ENCODE peak calls at places on chromosomes 11 and 22, in ten cellular contexts. One of them, this sample, is unnamed.

GRCh38 chr11:77592727-77593126 is 3.0 kb downstream of the AQP11 start:
- DNase-seq in H9: no peak
- DNase-seq in cardiac muscle cell: no peak
- DNase-seq in fibroblast of lung: no peak
- DNase-seq in endodermal cell: no peak
- DNase-seq in heart right ventricle: no peak
- DNase-seq in gastrocnemius medialis: no peak
- DNase-seq in H1: no peak
- DNase-seq in AG04450: no peak
- DNase-seq in sigmoid colon: no peak
- DNase-seq in this sample: no peak

GRCh38 chr11:8019671-8020597 is 32.8 kb downstream of the EIF3F start:
- DNase-seq in H9: peak; percentile 25
- DNase-seq in cardiac muscle cell: peak; percentile 50
- DNase-seq in fibroblast of lung: no peak
- DNase-seq in endodermal cell: peak; percentile 29
- DNase-seq in heart right ventricle: no peak
- DNase-seq in gastrocnemius medialis: no peak
- DNase-seq in H1: no peak
- DNase-seq in AG04450: no peak
- DNase-seq in sigmoid colon: no peak
- DNase-seq in this sample: no peak

GRCh38 chr22:26526165-26526564 is 13.9 kb upstream of the TFIP11 start:
- DNase-seq in H9: no peak
- DNase-seq in cardiac muscle cell: no peak
- DNase-seq in fibroblast of lung: no peak
- DNase-seq in endodermal cell: no peak
- DNase-seq in heart right ventricle: no peak
- DNase-seq in gastrocnemius medialis: no peak
- DNase-seq in H1: no peak
- DNase-seq in AG04450: no peak
- DNase-seq in sigmoid colon: no peak
- DNase-seq in this sample: no peak

GRCh38 chr11:118522571-118523072 is 4.7 kb upstream of the TTC36 start:
- DNase-seq in H9: peak; percentile 62
- DNase-seq in cardiac muscle cell: peak; percentile 62
- DNase-seq in fibroblast of lung: peak; percentile 28
- DNase-seq in endodermal cell: peak; percentile 80
- DNase-seq in heart right ventricle: no peak
- DNase-seq in gastrocnemius medialis: no peak
- DNase-seq in H1: no peak
- DNase-seq in AG04450: no peak
- DNase-seq in sigmoid colon: no peak
- DNase-seq in this sample: no peak

GRCh38 chr11:124310746-124311145 is 3.0 kb downstream of the OR8D1 start:
- DNase-seq in H9: no peak
- DNase-seq in cardiac muscle cell: peak; percentile 8
- DNase-seq in fibroblast of lung: no peak
- DNase-seq in endodermal cell: no peak
- DNase-seq in heart right ventricle: no peak
- DNase-seq in gastrocnemius medialis: no peak
- DNase-seq in H1: no peak
- DNase-seq in AG04450: no peak
- DNase-seq in sigmoid colon: no peak
- DNase-seq in this sample: no peak

GRCh38 chr22:37630839-37631435 is 8.5 kb upstream of the SH3BP1 start:
- DNase-seq in H9: no peak
- DNase-seq in cardiac muscle cell: peak; percentile 55
- DNase-seq in fibroblast of lung: no peak
- DNase-seq in endodermal cell: no peak
- DNase-seq in heart right ventricle: no peak
- DNase-seq in gastrocnemius medialis: no peak
- DNase-seq in H1: no peak
- DNase-seq in AG04450: no peak
- DNase-seq in sigmoid colon: peak; percentile 64
- DNase-seq in this sample: no peak

GRCh38 chr11:68122936-68123539 is 1.9 kb upstream of the CHKA start:
- DNase-seq in H9: peak; percentile 54
- DNase-seq in cardiac muscle cell: no peak
- DNase-seq in fibroblast of lung: no peak
- DNase-seq in endodermal cell: peak; percentile 71
- DNase-seq in heart right ventricle: no peak
- DNase-seq in gastrocnemius medialis: peak; percentile 38
- DNase-seq in H1: no peak
- DNase-seq in AG04450: no peak
- DNase-seq in sigmoid colon: no peak
- DNase-seq in this sample: no peak

GRCh38 chr11:99271527-99271926 is 250.8 kb downstream of the CNTN5 start:
- DNase-seq in H9: peak; percentile 52
- DNase-seq in cardiac muscle cell: no peak
- DNase-seq in fibroblast of lung: no peak
- DNase-seq in endodermal cell: peak; percentile 80
- DNase-seq in heart right ventricle: no peak
- DNase-seq in gastrocnemius medialis: no peak
- DNase-seq in H1: no peak
- DNase-seq in AG04450: no peak
- DNase-seq in sigmoid colon: no peak
- DNase-seq in this sample: no peak

GRCh38 chr11:94398101-94398500 is 3.1 kb downstream of the GPR83 start:
- DNase-seq in H9: no peak
- DNase-seq in cardiac muscle cell: no peak
- DNase-seq in fibroblast of lung: no peak
- DNase-seq in endodermal cell: no peak
- DNase-seq in heart right ventricle: no peak
- DNase-seq in gastrocnemius medialis: no peak
- DNase-seq in H1: no peak
- DNase-seq in AG04450: no peak
- DNase-seq in sigmoid colon: no peak
- DNase-seq in this sample: no peak
- H3K27me3 ChIP-seq in H9: peaks cover 23% of the 10 kb centered on the region
- H3K27me3 ChIP-seq in cardiac muscle cell: peaks cover 48% of the 10 kb centered on the region
- H3K27me3 ChIP-seq in fibroblast of lung: peaks cover 32% of the 10 kb centered on the region
- H3K27me3 ChIP-seq in endodermal cell: peaks cover 41% of the 10 kb centered on the region
- H3K27me3 ChIP-seq in heart right ventricle: no peaks in the 10 kb centered on the region
- H3K27me3 ChIP-seq in gastrocnemius medialis: peaks cover 29% of the 10 kb centered on the region
- H3K27me3 ChIP-seq in H1: peaks cover 32% of the 10 kb centered on the region
- H3K27me3 ChIP-seq in AG04450: peaks cover 51% of the 10 kb centered on the region
- H3K27me3 ChIP-seq in sigmoid colon: peaks cover 40% of the 10 kb centered on the region
- H3K27me3 ChIP-seq in this sample: peaks cover 45% of the 10 kb centered on the region

GRCh38 chr22:23828800-23829680 is 9.8 kb downstream of the DERL3 start:
- DNase-seq in H9: no peak
- DNase-seq in cardiac muscle cell: no peak
- DNase-seq in fibroblast of lung: no peak
- DNase-seq in endodermal cell: no peak
- DNase-seq in heart right ventricle: peak; percentile 54
- DNase-seq in gastrocnemius medialis: peak; percentile 98
- DNase-seq in H1: no peak
- DNase-seq in AG04450: no peak
- DNase-seq in sigmoid colon: peak; percentile 57
- DNase-seq in this sample: no peak

GRCh38 chr22:23825246-23825905 is 13.4 kb downstream of the DERL3 start:
- DNase-seq in H9: no peak
- DNase-seq in cardiac muscle cell: no peak
- DNase-seq in fibroblast of lung: no peak
- DNase-seq in endodermal cell: no peak
- DNase-seq in heart right ventricle: no peak
- DNase-seq in gastrocnemius medialis: no peak
- DNase-seq in H1: no peak
- DNase-seq in AG04450: no peak
- DNase-seq in sigmoid colon: peak; percentile 52
- DNase-seq in this sample: no peak

GRCh38 chr22:23824476-23825245 is 14.1 kb downstream of the DERL3 start:
- DNase-seq in H9: no peak
- DNase-seq in cardiac muscle cell: no peak
- DNase-seq in fibroblast of lung: no peak
- DNase-seq in endodermal cell: no peak
- DNase-seq in heart right ventricle: no peak
- DNase-seq in gastrocnemius medialis: no peak
- DNase-seq in H1: no peak
- DNase-seq in AG04450: no peak
- DNase-seq in sigmoid colon: peak; percentile 43
- DNase-seq in this sample: no peak

GRCh38 chr22:23827351-23827995 is 11.3 kb downstream of the DERL3 start:
- DNase-seq in H9: peak; percentile 26
- DNase-seq in cardiac muscle cell: no peak
- DNase-seq in fibroblast of lung: no peak
- DNase-seq in endodermal cell: no peak
- DNase-seq in heart right ventricle: no peak
- DNase-seq in gastrocnemius medialis: no peak
- DNase-seq in H1: no peak
- DNase-seq in AG04450: no peak
- DNase-seq in sigmoid colon: peak; percentile 44
- DNase-seq in this sample: no peak

GRCh38 chr22:23826510-23827350 is 12.1 kb downstream of the DERL3 start:
- DNase-seq in H9: no peak
- DNase-seq in cardiac muscle cell: no peak
- DNase-seq in fibroblast of lung: no peak
- DNase-seq in endodermal cell: no peak
- DNase-seq in heart right ventricle: no peak
- DNase-seq in gastrocnemius medialis: no peak
- DNase-seq in H1: no peak
- DNase-seq in AG04450: no peak
- DNase-seq in sigmoid colon: peak; percentile 50
- DNase-seq in this sample: no peak
- H3K27ac ChIP-seq in H9: no peak overlapping the region
- H3K27ac ChIP-seq in cardiac muscle cell: peak overlapping the region; percentile 86
- H3K27ac ChIP-seq in fibroblast of lung: peak overlapping the region; percentile 61
- H3K27ac ChIP-seq in endodermal cell: peak overlapping the region; percentile 3
- H3K27ac ChIP-seq in heart right ventricle: peak overlapping the region; percentile 83
- H3K27ac ChIP-seq in gastrocnemius medialis: peak overlapping the region; percentile 98
- H3K27ac ChIP-seq in H1: no peak overlapping the region
- H3K27ac ChIP-seq in AG04450: no peak overlapping the region
- H3K27ac ChIP-seq in sigmoid colon: no peak overlapping the region
- H3K27ac ChIP-seq in this sample: no peak overlapping the region

GRCh38 chr22:48144318-48144717 is 1381.9 kb downstream of the TBC1D22A start:
- DNase-seq in H9: no peak
- DNase-seq in cardiac muscle cell: no peak
- DNase-seq in fibroblast of lung: no peak
- DNase-seq in endodermal cell: no peak
- DNase-seq in heart right ventricle: no peak
- DNase-seq in gastrocnemius medialis: no peak
- DNase-seq in H1: no peak
- DNase-seq in AG04450: no peak
- DNase-seq in sigmoid colon: no peak
- DNase-seq in this sample: no peak

GRCh38 chr22:48146426-48146825 is 1384.0 kb downstream of the TBC1D22A start:
- DNase-seq in H9: no peak
- DNase-seq in cardiac muscle cell: no peak
- DNase-seq in fibroblast of lung: no peak
- DNase-seq in endodermal cell: peak; percentile 34
- DNase-seq in heart right ventricle: no peak
- DNase-seq in gastrocnemius medialis: no peak
- DNase-seq in H1: no peak
- DNase-seq in AG04450: no peak
- DNase-seq in sigmoid colon: no peak
- DNase-seq in this sample: no peak

GRCh38 chr22:48147404-48147803 is 1385.0 kb downstream of the TBC1D22A start:
- DNase-seq in H9: peak; percentile 46
- DNase-seq in cardiac muscle cell: no peak
- DNase-seq in fibroblast of lung: no peak
- DNase-seq in endodermal cell: peak; percentile 52
- DNase-seq in heart right ventricle: no peak
- DNase-seq in gastrocnemius medialis: no peak
- DNase-seq in H1: no peak
- DNase-seq in AG04450: no peak
- DNase-seq in sigmoid colon: no peak
- DNase-seq in this sample: no peak

GRCh38 chr22:48145738-48146137 is 1383.3 kb downstream of the TBC1D22A start:
- DNase-seq in H9: no peak
- DNase-seq in cardiac muscle cell: no peak
- DNase-seq in fibroblast of lung: no peak
- DNase-seq in endodermal cell: no peak
- DNase-seq in heart right ventricle: no peak
- DNase-seq in gastrocnemius medialis: no peak
- DNase-seq in H1: no peak
- DNase-seq in AG04450: no peak
- DNase-seq in sigmoid colon: no peak
- DNase-seq in this sample: no peak

DNA sequence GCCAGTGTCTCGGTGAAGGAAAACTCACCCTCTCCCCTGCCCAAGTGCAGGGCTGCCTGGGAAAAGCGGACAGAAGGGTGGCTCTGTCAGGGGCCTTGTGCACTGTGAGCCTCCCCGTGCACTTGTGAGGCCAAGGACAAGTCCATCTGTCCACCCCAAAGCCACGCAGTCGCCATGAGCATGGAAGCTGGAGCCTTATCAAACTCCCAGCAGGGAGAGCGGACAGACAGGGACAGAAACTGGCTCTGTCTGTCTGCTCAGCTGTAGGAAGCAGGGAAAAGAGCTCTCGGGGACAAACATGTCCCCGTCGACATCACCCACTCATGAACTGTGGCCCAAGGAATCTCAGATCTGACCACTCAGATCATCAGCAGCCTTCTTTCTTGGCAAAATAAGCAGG is 1385.4 kb downstream of the TBC1D22A start:
- DNase-seq in H9: no peak
- DNase-seq in cardiac muscle cell: no peak
- DNase-seq in fibroblast of lung: no peak
- DNase-seq in endodermal cell: peak; percentile 38
- DNase-seq in heart right ventricle: no peak
- DNase-seq in gastrocnemius medialis: no peak
- DNase-seq in H1: no peak
- DNase-seq in AG04450: no peak
- DNase-seq in sigmoid colon: no peak
- DNase-seq in this sample: no peak
- H3K9me3 ChIP-seq in H9: no peaks in the 10 kb centered on the region
- H3K9me3 ChIP-seq in cardiac muscle cell: no peaks in the 10 kb centered on the region
- H3K9me3 ChIP-seq in fibroblast of lung: no peaks in the 10 kb centered on the region
- H3K9me3 ChIP-seq in endodermal cell: no peaks in the 10 kb centered on the region
- H3K9me3 ChIP-seq in heart right ventricle: no peaks in the 10 kb centered on the region
- H3K9me3 ChIP-seq in gastrocnemius medialis: no peaks in the 10 kb centered on the region
- H3K9me3 ChIP-seq in H1: no peaks in the 10 kb centered on the region
- H3K9me3 ChIP-seq in AG04450: peaks cover 64% of the 10 kb centered on the region
- H3K9me3 ChIP-seq in sigmoid colon: no peaks in the 10 kb centered on the region
- H3K9me3 ChIP-seq in this sample: no peaks in the 10 kb centered on the region

GRCh38 chr11:57464343-57465181 is 4.2 kb downstream of the RTN4RL2 start:
- DNase-seq in H9: no peak
- DNase-seq in cardiac muscle cell: no peak
- DNase-seq in fibroblast of lung: no peak
- DNase-seq in endodermal cell: peak; percentile 51
- DNase-seq in heart right ventricle: no peak
- DNase-seq in gastrocnemius medialis: no peak
- DNase-seq in H1: no peak
- DNase-seq in AG04450: no peak
- DNase-seq in sigmoid colon: no peak
- DNase-seq in this sample: no peak

GRCh38 chr11:57461841-57462489 is 1.6 kb downstream of the RTN4RL2 start:
- DNase-seq in H9: no peak
- DNase-seq in cardiac muscle cell: no peak
- DNase-seq in fibroblast of lung: no peak
- DNase-seq in endodermal cell: no peak
- DNase-seq in heart right ventricle: no peak
- DNase-seq in gastrocnemius medialis: no peak
- DNase-seq in H1: no peak
- DNase-seq in AG04450: no peak
- DNase-seq in sigmoid colon: no peak
- DNase-seq in this sample: no peak

GRCh38 chr11:57460756-57461749 is 725 bp downstream of the RTN4RL2 start:
- DNase-seq in H9: peak; percentile 64
- DNase-seq in cardiac muscle cell: no peak
- DNase-seq in fibroblast of lung: no peak
- DNase-seq in endodermal cell: peak; percentile 82
- DNase-seq in heart right ventricle: no peak
- DNase-seq in gastrocnemius medialis: no peak
- DNase-seq in H1: no peak
- DNase-seq in AG04450: no peak
- DNase-seq in sigmoid colon: no peak
- DNase-seq in this sample: no peak

GRCh38 chr11:57463596-57464342 is 3.4 kb downstream of the RTN4RL2 start:
- DNase-seq in H9: no peak
- DNase-seq in cardiac muscle cell: no peak
- DNase-seq in fibroblast of lung: no peak
- DNase-seq in endodermal cell: no peak
- DNase-seq in heart right ventricle: no peak
- DNase-seq in gastrocnemius medialis: no peak
- DNase-seq in H1: no peak
- DNase-seq in AG04450: no peak
- DNase-seq in sigmoid colon: no peak
- DNase-seq in this sample: no peak

GRCh38 chr11:57462597-57462996 is 2.3 kb downstream of the RTN4RL2 start:
- DNase-seq in H9: no peak
- DNase-seq in cardiac muscle cell: no peak
- DNase-seq in fibroblast of lung: no peak
- DNase-seq in endodermal cell: no peak
- DNase-seq in heart right ventricle: no peak
- DNase-seq in gastrocnemius medialis: no peak
- DNase-seq in H1: no peak
- DNase-seq in AG04450: no peak
- DNase-seq in sigmoid colon: no peak
- DNase-seq in this sample: no peak
- H3K27me3 ChIP-seq in H9: peaks cover 10% of the 10 kb centered on the region
- H3K27me3 ChIP-seq in cardiac muscle cell: peaks cover 53% of the 10 kb centered on the region
- H3K27me3 ChIP-seq in fibroblast of lung: peaks cover 14% of the 10 kb centered on the region
- H3K27me3 ChIP-seq in endodermal cell: peaks cover 96% of the 10 kb centered on the region
- H3K27me3 ChIP-seq in heart right ventricle: peaks cover 13% of the 10 kb centered on the region
- H3K27me3 ChIP-seq in gastrocnemius medialis: peaks cover 42% of the 10 kb centered on the region
- H3K27me3 ChIP-seq in H1: peaks cover 26% of the 10 kb centered on the region
- H3K27me3 ChIP-seq in AG04450: peaks cover 35% of the 10 kb centered on the region
- H3K27me3 ChIP-seq in sigmoid colon: peaks cover 53% of the 10 kb centered on the region
- H3K27me3 ChIP-seq in this sample: peaks cover 32% of the 10 kb centered on the region

This sample was measured in CD4-positive, alpha-beta T cell.